ENCODE peak calls at places on chromosomes 5 and 9, in four cellular contexts. One of them, this sample, is unnamed.

GRCh38 chr5:152634596-152634995 is 229.5 kb upstream of the NMUR2 start:
- DNase-seq in uterus: no peak
- DNase-seq in stomach: no peak
- DNase-seq in AG04450: no peak
- DNase-seq in this sample: no peak

GRCh38 chr9:20994486-20994885 is 37.0 kb downstream of the HACD4 start:
- DNase-seq in uterus: no peak
- DNase-seq in stomach: no peak
- DNase-seq in AG04450: no peak
- DNase-seq in this sample: no peak

GRCh38 chr5:36442352-36442751 is 140.7 kb upstream of the RANBP3L start:
- DNase-seq in uterus: no peak
- DNase-seq in stomach: peak
- DNase-seq in AG04450: no peak
- DNase-seq in this sample: no peak

GRCh38 chr9:126032135-126032534 is 285.0 kb downstream of the PBX3 start:
- DNase-seq in uterus: no peak
- DNase-seq in stomach: no peak
- DNase-seq in AG04450: no peak
- DNase-seq in this sample: no peak

GRCh38 chr9:20985851-20986600 is 45.4 kb downstream of the HACD4 start:
- DNase-seq in uterus: no peak
- DNase-seq in stomach: no peak
- DNase-seq in AG04450: no peak
- DNase-seq in this sample: no peak

GRCh38 chr9:3361115-3361514 is 164.7 kb downstream of the RFX3 start:
- DNase-seq in uterus: no peak
- DNase-seq in stomach: no peak
- DNase-seq in AG04450: no peak
- DNase-seq in this sample: no peak

GRCh38 chr9:107422189-107422802 is 67.3 kb downstream of the KLF4 start:
- DNase-seq in uterus: peak
- DNase-seq in stomach: peak
- DNase-seq in AG04450: no peak
- DNase-seq in this sample: peak

GRCh38 chr5:31362931-31363568 is 168.8 kb downstream of the DROSHA start:
- DNase-seq in uterus: no peak
- DNase-seq in stomach: no peak
- DNase-seq in AG04450: no peak
- DNase-seq in this sample: no peak

GRCh38 chr5:115600771-115601170 is 1.5 kb downstream of the TICAM2 start:
- DNase-seq in uterus: no peak
- DNase-seq in stomach: no peak
- DNase-seq in AG04450: no peak
- DNase-seq in this sample: no peak

GRCh38 chr5:172527559-172527958 is 73.2 kb upstream of the SH3PXD2B start:
- DNase-seq in uterus: no peak
- DNase-seq in stomach: no peak
- DNase-seq in AG04450: no peak
- DNase-seq in this sample: no peak

GRCh38 chr9:76542360-76542759 is 83.4 kb downstream of the GCNT1 start:
- DNase-seq in uterus: no peak
- DNase-seq in stomach: no peak
- DNase-seq in AG04450: no peak
- DNase-seq in this sample: no peak

GRCh38 chr9:16131269-16131668 is 578.4 kb downstream of the CCDC171 start:
- DNase-seq in uterus: no peak
- DNase-seq in stomach: no peak
- DNase-seq in AG04450: no peak
- DNase-seq in this sample: no peak

GRCh38 chr5:122142480-122142879 is 13.1 kb downstream of the ZNF474 start:
- DNase-seq in uterus: no peak
- DNase-seq in stomach: no peak
- DNase-seq in AG04450: no peak
- DNase-seq in this sample: no peak

GRCh38 chr5:65355301-65355700 is 126.4 kb downstream of the ADAMTS6 start:
- DNase-seq in uterus: no peak
- DNase-seq in stomach: no peak
- DNase-seq in AG04450: no peak
- DNase-seq in this sample: no peak

GRCh38 chr9:127194881-127195713 is 69.5 kb upstream of the GARNL3 start:
- DNase-seq in uterus: no peak
- DNase-seq in stomach: no peak
- DNase-seq in AG04450: no peak
- DNase-seq in this sample: no peak
- TF ChIP-seq CTCF in uterus: no peak
- TF ChIP-seq CTCF in stomach: no peak
- TF ChIP-seq CTCF in AG04450: peak
- TF ChIP-seq CTCF in this sample: no peak

GRCh38 chr5:3963662-3964061 is 368.0 kb downstream of the IRX1 start:
- DNase-seq in uterus: no peak
- DNase-seq in stomach: no peak
- DNase-seq in AG04450: no peak
- DNase-seq in this sample: no peak

GRCh38 chr5:3957658-3958057 is 362.0 kb downstream of the IRX1 start:
- DNase-seq in uterus: no peak
- DNase-seq in stomach: no peak
- DNase-seq in AG04450: no peak
- DNase-seq in this sample: no peak

GRCh38 chr5:3958389-3958788 is 362.8 kb downstream of the IRX1 start:
- DNase-seq in uterus: no peak
- DNase-seq in stomach: no peak
- DNase-seq in AG04450: no peak
- DNase-seq in this sample: no peak

GRCh38 chr5:3962113-3962512 is 366.5 kb downstream of the IRX1 start:
- DNase-seq in uterus: no peak
- DNase-seq in stomach: no peak
- DNase-seq in AG04450: no peak
- DNase-seq in this sample: no peak
- H3K4me3 ChIP-seq in uterus: no peak
- H3K4me3 ChIP-seq in stomach: no peak
- H3K4me3 ChIP-seq in AG04450: no peak
- H3K4me3 ChIP-seq in this sample: no peak

DNA sequence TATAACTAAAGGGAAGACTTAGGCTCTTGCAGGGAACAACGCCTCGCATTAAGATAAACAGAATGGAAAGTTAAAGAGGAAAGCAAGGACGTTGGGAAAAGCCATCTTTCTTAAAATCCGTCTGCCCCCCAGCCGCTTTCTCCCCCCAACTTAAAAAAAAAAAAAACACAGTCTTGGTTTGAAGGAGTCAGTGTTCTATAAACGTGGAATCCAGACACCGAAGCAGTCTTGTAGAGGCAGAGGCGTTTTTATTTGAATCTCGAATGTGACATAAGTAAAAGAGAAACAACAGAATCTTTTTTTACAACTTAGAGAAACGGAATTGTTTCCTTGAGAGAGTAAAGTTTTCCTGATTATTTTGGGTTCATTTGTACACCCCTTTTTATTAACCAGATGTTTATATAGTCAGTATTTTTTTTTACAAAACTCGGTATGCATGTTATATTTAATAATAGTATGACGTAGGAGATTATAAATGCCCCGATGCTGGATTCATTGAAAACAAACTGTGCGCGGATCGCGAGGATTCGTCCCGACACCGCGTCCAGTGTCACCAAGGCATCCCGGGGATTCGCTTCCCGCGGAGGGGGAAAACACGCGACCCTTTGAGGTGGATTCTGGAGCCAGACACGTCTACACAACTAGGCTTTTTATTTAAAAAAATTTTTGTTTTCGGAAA is 6.8 kb downstream of the PTCH1 start:
- DNase-seq in uterus: no peak
- DNase-seq in stomach: no peak
- DNase-seq in AG04450: no peak
- DNase-seq in this sample: no peak
- TF ChIP-seq CTCF in uterus: no peak
- TF ChIP-seq CTCF in stomach: no peak
- TF ChIP-seq CTCF in AG04450: no peak
- TF ChIP-seq CTCF in this sample: no peak

DNA sequence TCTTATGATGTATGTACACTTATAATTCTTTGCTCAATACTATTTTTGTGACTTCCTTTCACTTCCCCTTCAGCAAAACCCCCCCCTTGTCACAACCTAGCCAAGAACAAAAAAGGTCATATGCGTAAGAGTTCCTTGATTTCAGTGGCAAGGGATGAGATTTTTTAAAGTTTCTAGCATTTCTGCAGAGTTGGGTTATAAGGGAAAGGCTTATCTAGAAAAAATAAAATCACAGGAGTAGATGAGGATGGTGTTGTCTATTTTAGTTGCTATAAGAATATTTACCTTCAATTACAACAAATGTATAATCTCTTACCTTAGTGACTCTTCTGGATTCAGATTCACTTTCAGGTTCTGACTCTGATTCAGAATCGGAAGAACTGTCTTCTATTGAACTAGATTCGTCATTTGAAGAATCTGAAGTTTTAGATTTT is 184.6 kb downstream of the AP3B1 start:
- DNase-seq in uterus: no peak
- DNase-seq in stomach: no peak
- DNase-seq in AG04450: no peak
- DNase-seq in this sample: no peak
- H3K4me3 ChIP-seq in uterus: no peak
- H3K4me3 ChIP-seq in stomach: no peak
- H3K4me3 ChIP-seq in AG04450: no peak
- H3K4me3 ChIP-seq in this sample: no peak

This sample was measured in LNCaP clone FGC.